ENCODE peak calls at places on chromosomes 3 and 15, in six cellular contexts. D, I, J, R, V and O are unnamed samples.

GRCh38 chr3:106282931-106283330 is 414.1 kb upstream of the CBLB start:
- DNase-seq in R (no peak), V (no peak), I (no peak), D (no peak), J (no peak), O (no peak)

GRCh38 chr3:109773006-109773405 is 435.7 kb upstream of the DPPA4 start:
- DNase-seq in J (no peak), V (no peak), D (no peak), R (no peak), I (no peak), O (no peak)

GRCh38 chr3:157136647-157137387 is 23.1 kb downstream of the CCNL1 start:
- DNase-seq in J (no peak), D (no peak), I (no peak), R (no peak), V (peak), O (no peak)

GRCh38 chr3:193190387-193190786 is 50.6 kb upstream of the PLAAT1 start:
- DNase-seq in I (no peak), V (peak), D (peak), J (peak), R (no peak), O (no peak)

GRCh38 chr15:25241241-25241801 is 197.5 kb downstream of the UBE3A start:
- DNase-seq in V (no peak), J (no peak), D (no peak), I (no peak), R (no peak), O (no peak)

GRCh38 chr15:62940755-62941361 is 101.7 kb upstream of the TPM1 start:
- DNase-seq in R (no peak), V (peak), D (no peak), I (peak), J (peak), O (no peak)

GRCh38 chr3:127342735-127343134 is 54.9 kb upstream of the PRR20G start:
- DNase-seq in V (no peak), R (no peak), J (no peak), I (no peak), D (no peak), O (no peak)

GRCh38 chr3:127409421-127410136 is 121.7 kb upstream of the PRR20G start:
- DNase-seq in I (no peak), R (no peak), V (no peak), D (no peak), J (no peak), O (no peak)

GRCh38 chr15:74414603-74415338 is 19.0 kb downstream of the SEMA7A start:
- DNase-seq in V (no peak), R (no peak), D (no peak), J (no peak), I (no peak), O (no peak)

GRCh38 chr15:60611592-60612346 is 132.8 kb upstream of the ICE2 start:
- DNase-seq in I (no peak), R (no peak), V (no peak), D (no peak), J (no peak), O (no peak)

GRCh38 chr15:60374209-60374608 is 23.6 kb downstream of the ANXA2 start:
- DNase-seq in D (no peak), J (no peak), V (no peak), I (no peak), R (no peak), O (no peak)

GRCh38 chr15:95291878-95292472 is 1038.5 kb upstream of the NR2F2 start:
- DNase-seq in I (peak), R (no peak), V (peak), J (no peak), D (peak), O (peak)

GRCh38 chr15:72368895-72369294 is 6.9 kb downstream of the HEXA start:
- DNase-seq in R (no peak), I (no peak), D (no peak), V (no peak), J (no peak), O (no peak)

GRCh38 chr15:44554934-44555723 is 18.2 kb downstream of the EIF3J start:
- DNase-seq in R (no peak), D (no peak), I (no peak), V (no peak), J (no peak), O (no peak)

GRCh38 chr3:143412084-143412483 is 292.5 kb downstream of the CHST2 start:
- DNase-seq in V (no peak), I (no peak), R (no peak), D (no peak), J (no peak), O (no peak)

GRCh38 chr3:4656059-4656458 is 162.9 kb downstream of the ITPR1 start:
- DNase-seq in D (peak), I (peak), R (no peak), V (peak), J (no peak), O (no peak)

GRCh38 chr3:197137741-197138140 is 108.1 kb upstream of the MELTF start:
- DNase-seq in D (no peak), V (no peak), I (no peak), J (no peak), R (no peak), O (no peak)